ENCODE peak calls at places on chromosome 21, in eight cellular contexts. Z is right lobe of liver; D is CD8-positive, alpha-beta memory T cell; I is CD4-positive, alpha-beta memory T cell; N is CD8-positive, alpha-beta T cell; B is heart right ventricle; U is cardiac muscle cell; K is transverse colon. T is an unnamed sample.

GRCh38 chr21:31444061-31444460 is 100.0 kb upstream of the TIAM1 start:
- DNase-seq in Z (no peak), K (no peak), D (no peak), B (no peak), U (peak; percentile 60), I (no peak), N (no peak), T (no peak)

GRCh38 chr21:17196619-17197018 is 316.2 kb upstream of the CXADR start:
- DNase-seq in Z (no peak), I (no peak), N (no peak), K (no peak), U (no peak), D (no peak), B (no peak), T (no peak)

GRCh38 chr21:36210779-36211659 is 54.4 kb downstream of the DOP1B start:
- DNase-seq in K (no peak), I (no peak), N (no peak), U (no peak), B (no peak), Z (no peak), D (no peak), T (no peak)

GRCh38 chr21:41706678-41707077 is 60.2 kb downstream of the RIPK4 start:
- DNase-seq in U (peak; percentile 32), Z (no peak), B (no peak), K (peak; percentile 69), I (no peak), N (no peak), D (no peak), T (no peak)

GRCh38 chr21:32382108-32382601 is 10.7 kb downstream of the URB1 start:
- DNase-seq in I (no peak), U (no peak), Z (no peak), D (no peak), B (no peak), N (no peak), K (no peak), T (no peak)

GRCh38 chr21:16634522-16634914 is 878.3 kb upstream of the CXADR start:
- DNase-seq in Z (no peak), U (no peak), K (no peak), N (no peak), I (no peak), D (no peak), B (no peak), T (no peak)

GRCh38 chr21:27104749-27105439 is 138.0 kb upstream of the ADAMTS5 start:
- DNase-seq in D (no peak), N (no peak), K (no peak), U (peak; percentile 13), Z (no peak), B (no peak), I (no peak), T (no peak)

GRCh38 chr21:43585924-43586411 is 73.3 kb downstream of the HSF2BP start:
- DNase-seq in B (no peak), Z (no peak), D (no peak), K (no peak), I (peak; percentile 26), U (peak; percentile 100), N (no peak), T (no peak)

GRCh38 chr21:28142692-28143091 is 850.0 kb downstream of the LTN1 start:
- DNase-seq in Z (no peak), U (peak; percentile 49), I (no peak), N (no peak), D (no peak), B (no peak), K (no peak), T (no peak)

GRCh38 chr21:33761104-33762036 is 119.1 kb downstream of the ITSN1 start:
- DNase-seq in D (no peak), K (no peak), I (no peak), B (no peak), Z (no peak), N (no peak), U (peak; percentile 97), T (no peak)

GRCh38 chr21:46196733-46197132 is 12.5 kb upstream of the SPATC1L start:
- DNase-seq in I (no peak), N (no peak), D (no peak), U (no peak), B (no peak), Z (no peak), K (no peak), T (no peak)

GRCh38 chr21:26099610-26100219 is 70.9 kb downstream of the APP start:
- DNase-seq in U (peak; percentile 77), I (no peak), N (no peak), D (no peak), B (no peak), K (no peak), Z (no peak), T (no peak)

GRCh38 chr21:46159841-46160562 is 4.6 kb upstream of the FTCD start:
- DNase-seq in B (no peak), N (no peak), U (no peak), Z (no peak), K (no peak), I (no peak), D (no peak), T (no peak)

DNA sequence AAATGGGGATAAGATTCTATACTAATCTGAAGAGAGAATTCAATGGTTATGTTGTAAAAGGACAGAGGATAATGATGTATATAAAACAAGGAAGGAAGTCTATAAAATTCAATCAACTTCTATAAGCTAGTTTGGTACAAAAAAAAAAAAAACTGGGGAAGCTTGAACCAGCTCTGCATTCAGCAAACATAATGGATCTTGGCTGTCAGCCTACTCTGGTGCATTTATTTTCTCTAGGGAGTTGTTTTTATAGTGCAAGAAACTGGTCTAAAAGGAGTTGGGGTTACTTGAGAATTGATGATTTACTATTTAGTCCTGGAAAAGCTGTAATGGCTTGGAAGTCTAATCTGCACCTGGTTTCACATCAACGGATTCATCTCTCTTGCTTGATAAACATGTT is 199.3 kb upstream of the NRIP1 start:
- DNase-seq in B (no peak), U (no peak), K (no peak), D (no peak), I (no peak), N (no peak), Z (no peak), T (no peak)
- H3K27ac ChIP-seq in B (no peak overlapping the region), U (no peak overlapping the region), K (no peak overlapping the region), D (no peak overlapping the region), I (no peak overlapping the region), N (no peak overlapping the region), Z (no peak overlapping the region), T (no peak overlapping the region)

DNA sequence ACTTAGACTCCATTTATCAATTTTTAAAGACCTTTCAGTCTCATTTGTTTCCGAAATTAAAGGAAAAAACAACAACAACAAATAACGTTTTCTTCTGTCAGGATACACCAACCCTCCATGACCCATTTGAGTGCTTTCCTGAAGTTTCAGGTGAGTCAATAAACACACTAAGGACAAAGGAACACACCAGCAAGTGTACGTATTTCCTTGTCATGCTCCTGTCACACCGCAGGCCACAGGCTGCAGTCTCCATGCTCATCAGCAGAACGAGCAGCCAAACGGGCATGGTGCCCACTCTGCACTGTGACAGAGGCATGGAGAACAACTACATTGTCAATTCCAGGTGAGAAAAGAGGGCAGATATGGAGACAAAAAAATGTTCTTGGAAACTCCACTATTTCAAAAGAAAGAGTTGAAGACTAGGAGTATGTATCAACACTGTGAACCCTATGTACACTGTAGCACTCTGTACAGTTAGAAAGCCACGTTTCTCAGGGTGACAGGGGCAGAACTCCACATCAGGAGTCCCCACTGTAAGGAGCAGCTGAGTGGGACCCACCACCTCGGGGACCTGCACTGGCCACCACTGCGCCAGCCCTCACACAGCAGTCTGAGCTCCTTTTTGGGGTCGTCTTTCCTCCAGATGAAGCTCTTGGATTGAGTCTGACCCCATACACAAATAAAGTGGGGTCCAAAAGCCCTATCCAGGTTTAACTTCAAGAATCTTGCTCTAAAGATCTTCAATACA is 2.6 kb downstream of the PTTG1IP start:
- DNase-seq in B (peak; percentile 71), Z (peak; percentile 89), I (peak; percentile 77), U (no peak), D (no peak), K (peak; percentile 48), N (no peak), T (peak; percentile 16)
- H3K27ac ChIP-seq in B (peak overlapping the region; percentile 94), Z (peak overlapping the region; percentile 93), I (peak overlapping the region; percentile 76), U (peak overlapping the region; percentile 95), D (peak overlapping the region; percentile 69), K (peak overlapping the region; percentile 99), N (no peak overlapping the region), T (peak overlapping the region; percentile 32)

DNA sequence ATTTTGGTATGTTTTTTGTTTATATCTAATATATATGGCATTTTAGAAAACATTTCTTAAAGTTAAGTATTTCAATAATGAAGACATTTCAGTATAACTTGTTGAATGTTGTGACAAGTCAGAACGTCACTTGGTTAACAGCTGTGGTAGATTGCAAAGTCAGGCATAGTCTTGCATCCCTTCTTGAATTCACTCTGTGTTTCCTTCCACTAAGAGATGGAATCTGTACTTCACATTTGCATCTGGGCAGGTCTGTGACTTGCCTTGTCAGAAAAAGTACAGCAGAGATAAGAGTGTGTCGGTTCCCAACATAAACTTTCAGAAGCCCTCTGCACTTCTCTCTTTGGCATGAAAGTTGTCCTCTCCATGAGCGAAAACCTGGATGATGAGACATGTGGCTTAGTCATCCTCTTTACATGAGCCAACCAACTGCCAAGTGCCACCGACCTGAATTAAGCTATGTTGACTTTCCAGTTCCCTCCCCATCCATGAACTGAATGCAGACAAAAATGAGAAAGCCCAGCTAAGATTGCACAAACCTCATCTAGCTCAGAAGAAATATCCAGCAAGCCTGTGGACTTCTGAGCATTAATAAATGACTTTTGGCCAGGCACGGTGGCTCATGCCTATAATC is 1730.2 kb downstream of the MRPL39 start:
- DNase-seq in U (no peak), D (no peak), I (no peak), Z (no peak), K (no peak), N (no peak), B (no peak), T (no peak)
- H3K27ac ChIP-seq in U (no peak overlapping the region), D (no peak overlapping the region), I (no peak overlapping the region), Z (no peak overlapping the region), K (no peak overlapping the region), N (no peak overlapping the region), B (no peak overlapping the region), T (no peak overlapping the region)

GRCh38 chr21:38496224-38496623 is 2.1 kb downstream of the ERG start:
- DNase-seq in B (no peak), N (no peak), U (no peak), I (no peak), D (no peak), Z (no peak), K (no peak), T (no peak)

GRCh38 chr21:38493549-38494253 is 4.6 kb downstream of the ERG start:
- DNase-seq in D (no peak), K (no peak), U (no peak), I (no peak), Z (no peak), N (no peak), B (no peak), T (no peak)

GRCh38 chr21:38494688-38495087 is 3.6 kb downstream of the ERG start:
- DNase-seq in K (no peak), N (no peak), Z (no peak), D (no peak), I (no peak), B (no peak), U (no peak), T (no peak)

GRCh38 chr21:38494254-38494648 is 4.0 kb downstream of the ERG start:
- DNase-seq in N (no peak), B (no peak), Z (no peak), K (no peak), I (no peak), D (no peak), U (no peak), T (no peak)

DNA sequence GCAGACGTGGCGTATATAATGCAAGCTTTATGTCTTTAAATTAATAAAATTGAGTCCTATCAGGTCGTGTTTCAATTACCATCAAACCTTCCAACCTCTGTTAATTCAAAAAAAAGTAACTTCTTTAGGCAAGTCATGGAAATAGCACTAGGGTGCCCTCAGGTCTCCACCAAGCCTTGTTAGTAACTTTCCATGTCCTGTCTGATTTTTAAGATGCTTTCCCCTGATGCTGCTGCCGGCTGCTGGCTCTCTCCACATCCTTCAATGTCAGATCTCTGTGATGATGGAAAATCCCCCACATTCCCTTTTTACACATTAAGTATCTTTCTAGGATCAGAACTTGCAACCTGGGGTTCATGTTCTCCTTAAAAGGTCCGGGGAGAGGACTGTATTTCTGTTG is 3.0 kb downstream of the ERG start:
- DNase-seq in I (no peak), K (no peak), B (no peak), N (no peak), U (no peak), D (no peak), Z (no peak), T (no peak)
- H3K27ac ChIP-seq in I (no peak overlapping the region), K (peak overlapping the region; percentile 41), B (peak overlapping the region; percentile 88), N (no peak overlapping the region), U (no peak overlapping the region), D (no peak overlapping the region), Z (peak overlapping the region; percentile 20), T (no peak overlapping the region)